ENCODE peak calls at places on chromosomes 4 and X, in four cellular contexts. Z is brain microvascular endothelial cell, B is tibial artery, D is EL. K is an unnamed sample.

GRCh38 chr4:137394000-137394399 is 138.3 kb downstream of the PCDH18 start:
- DNase-seq in Z (no peak), B (no peak), D (peak), K (no peak)

GRCh38 chrX:131058136-131058868 is at the start of gene ARHGAP36:
- DNase-seq in Z (no peak), B (no peak), D (no peak), K (peak)

GRCh38 chr4:165402375-165402774 is 23.6 kb downstream of the CPE start:
- DNase-seq in Z (no peak), B (no peak), D (no peak), K (no peak)

GRCh38 chr4:55939437-55939836 is 9.3 kb upstream of the CEP135 start:
- DNase-seq in Z (no peak), B (no peak), D (no peak), K (no peak)

GRCh38 chr4:72314869-72315268 is 254.2 kb downstream of the ADAMTS3 start:
- DNase-seq in Z (peak), B (no peak), D (peak), K (peak)

GRCh38 chr4:184331155-184331995 is 113.7 kb upstream of the ENPP6 start:
- DNase-seq in Z (no peak), B (no peak), D (no peak), K (peak)

GRCh38 chrX:71056857-71057256 is 11.3 kb downstream of the SNX12 start:
- DNase-seq in Z (no peak), B (no peak), D (no peak), K (no peak)

GRCh38 chr4:6225469-6225868 is 25.1 kb upstream of the JAKMIP1 start:
- DNase-seq in Z (peak), B (peak), D (peak), K (peak)

GRCh38 chrX:15815779-15816452 is 25.6 kb downstream of the ZRSR2 start:
- DNase-seq in Z (no peak), B (no peak), D (peak), K (peak)

GRCh38 chr4:73007526-73008100 is 61.9 kb downstream of the COX18 start:
- DNase-seq in Z (no peak), B (no peak), D (no peak), K (peak)

GRCh38 chrX:51641421-51642021 is 22.8 kb upstream of the CENPVL3 start:
- DNase-seq in Z (peak), B (no peak), D (peak), K (peak)

GRCh38 chr4:167428172-167428571 is 193.9 kb upstream of the SPOCK3 start:
- DNase-seq in Z (no peak), B (no peak), D (no peak), K (no peak)

GRCh38 chr4:180134116-180134866 is 2108.9 kb upstream of the TENM3 start:
- DNase-seq in Z (no peak), B (no peak), D (no peak), K (no peak)

GRCh38 chr4:186688150-186688943 is 35.3 kb downstream of the FAT1 start:
- DNase-seq in Z (no peak), B (no peak), D (no peak), K (no peak)

GRCh38 chr4:8035371-8035780 is 95.7 kb upstream of the AFAP1 start:
- DNase-seq in Z (peak), B (no peak), D (peak), K (no peak)

GRCh38 chrX:47030339-47030738 is 47.9 kb upstream of the RGN start:
- DNase-seq in Z (peak), B (no peak), D (peak), K (peak)

GRCh38 chrX:40262641-40263560 is 165.1 kb upstream of the BCOR start:
- DNase-seq in Z (peak), B (no peak), D (peak), K (peak)

GRCh38 chr4:186727149-186727976 is 3.7 kb upstream of the FAT1 start:
- DNase-seq in Z (peak), B (no peak), D (peak), K (no peak)

GRCh38 chr4:10891866-10892265 is 207.3 kb upstream of the CLNK start:
- DNase-seq in Z (no peak), B (no peak), D (no peak), K (no peak)

GRCh38 chr4:131052646-131053045 is 1956.7 kb downstream of the C4orf33 start:
- DNase-seq in Z (no peak), B (no peak), D (no peak), K (peak)

GRCh38 chr4:90580271-90580825 is 453.2 kb downstream of the CCSER1 start:
- DNase-seq in Z (no peak), B (no peak), D (no peak), K (no peak)

GRCh38 chrX:30023451-30023850 is 191.9 kb upstream of the MAGEB2 start:
- DNase-seq in Z (no peak), B (no peak), D (peak), K (no peak)

GRCh38 chr4:42655921-42656735 is 777 bp downstream of the ATP8A1 start:
- DNase-seq in Z (no peak), B (peak), D (peak), K (no peak)

GRCh38 chr4:170102426-170102825 is 12.7 kb upstream of the AADAT start:
- DNase-seq in Z (no peak), B (no peak), D (no peak), K (no peak)

GRCh38 chrX:1589356-1590130 is 1.9 kb upstream of the AKAP17A start:
- DNase-seq in Z (no peak), B (no peak), D (no peak), K (no peak)

GRCh38 chrX:44949125-44949524 is 76.1 kb downstream of the KDM6A start:
- DNase-seq in Z (no peak), B (no peak), D (no peak), K (no peak)

GRCh38 chrX:119181491-119181890 is 53.9 kb upstream of the KIAA1210 start:
- DNase-seq in Z (no peak), B (no peak), D (peak), K (peak)

GRCh38 chr4:6942238-6942800 is 32.7 kb downstream of the TBC1D14 start:
- DNase-seq in Z (peak), B (no peak), D (peak), K (peak)

GRCh38 chr4:92634891-92635290 is 331.1 kb downstream of the GRID2 start:
- DNase-seq in Z (no peak), B (no peak), D (no peak), K (no peak)

GRCh38 chrX:17291141-17291900 is 83.7 kb upstream of the NHS start:
- DNase-seq in Z (no peak), B (no peak), D (no peak), K (peak)

GRCh38 chrX:154348114-154348531 is 26.3 kb downstream of the FLNA start:
- DNase-seq in Z (no peak), B (peak), D (peak), K (no peak)

GRCh38 chrX:20654596-20655106 is 387.9 kb upstream of the RPS6KA3 start:
- DNase-seq in Z (no peak), B (no peak), D (no peak), K (no peak)

GRCh38 chrX:101057095-101057714 is 5.3 kb upstream of the TRMT2B start:
- DNase-seq in Z (peak), B (no peak), D (peak), K (no peak)

GRCh38 chr4:31360786-31361185 is 640.6 kb downstream of the PCDH7 start:
- DNase-seq in Z (peak), B (no peak), D (no peak), K (no peak)

K was measured in trophoblast cell.